ENCODE peak calls at places on chromosome 1, in five cellular contexts. J is NT2/D1, V is HepG2, W is H1, C is GM12878. O is an unnamed sample.

GRCh38 chr1:188314557-188315137 is 1485.9 kb downstream of the PLA2G4A start:
- DNase-seq in W (no peak), J (no peak), C (no peak), V (no peak), O (no peak)

GRCh38 chr1:30777906-30778155 is 20.3 kb upstream of the LAPTM5 start:
- DNase-seq in W (no peak), V (no peak), C (no peak), J (no peak), O (no peak)

GRCh38 chr1:86616871-86617270 is 70.0 kb downstream of the CLCA4 start:
- DNase-seq in J (no peak), W (no peak), C (peak; percentile 75), V (no peak), O (no peak)

GRCh38 chr1:182095946-182096345 is 34.4 kb upstream of the ZNF648 start:
- DNase-seq in J (no peak), V (no peak), C (no peak), W (no peak), O (no peak)

GRCh38 chr1:1122981-1123480 is 7.1 kb upstream of the C1orf159 start:
- DNase-seq in J (no peak), V (peak; percentile 74), C (no peak), W (peak; percentile 47), O (no peak)

GRCh38 chr1:99704356-99704816 is 58.5 kb downstream of the PALMD start:
- DNase-seq in W (no peak), V (no peak), J (no peak), C (no peak), O (no peak)

GRCh38 chr1:116921301-116921885 is 11.7 kb downstream of the PTGFRN start:
- DNase-seq in C (no peak), V (peak; percentile 77), J (no peak), W (no peak), O (no peak)

GRCh38 chr1:185838111-185838510 is 103.9 kb downstream of the HMCN1 start:
- DNase-seq in J (no peak), W (no peak), C (no peak), V (no peak), O (no peak)

GRCh38 chr1:30144831-30145230 is 578.6 kb downstream of the MATN1 start:
- DNase-seq in V (no peak), C (no peak), J (no peak), W (no peak), O (no peak)

GRCh38 chr1:235473808-235474207 is 30.4 kb downstream of the B3GALNT2 start:
- DNase-seq in V (no peak), W (no peak), C (no peak), J (no peak), O (no peak)

GRCh38 chr1:81179239-81179638 is 621.5 kb upstream of the ADGRL2 start:
- DNase-seq in W (no peak), V (no peak), C (no peak), J (no peak), O (no peak)
- TF ChIP-seq SUZ12 in W (no peak), V (no peak), C (no peak), J (no peak), O (no peak)

GRCh38 chr1:233163696-233164095 is 131.8 kb downstream of the PCNX2 start:
- DNase-seq in W (no peak), V (no peak), C (no peak), J (no peak), O (no peak)
- TF ChIP-seq SUZ12 in W (no peak), V (no peak), C (no peak), J (no peak), O (no peak)

GRCh38 chr1:200040516-200041138 is 13.1 kb downstream of the NR5A2 start:
- DNase-seq in V (peak; percentile 77), W (peak; percentile 69), J (no peak), C (no peak), O (no peak)
- TF ChIP-seq SUZ12 in V (no peak), W (no peak), J (no peak), C (no peak), O (no peak)

DNA sequence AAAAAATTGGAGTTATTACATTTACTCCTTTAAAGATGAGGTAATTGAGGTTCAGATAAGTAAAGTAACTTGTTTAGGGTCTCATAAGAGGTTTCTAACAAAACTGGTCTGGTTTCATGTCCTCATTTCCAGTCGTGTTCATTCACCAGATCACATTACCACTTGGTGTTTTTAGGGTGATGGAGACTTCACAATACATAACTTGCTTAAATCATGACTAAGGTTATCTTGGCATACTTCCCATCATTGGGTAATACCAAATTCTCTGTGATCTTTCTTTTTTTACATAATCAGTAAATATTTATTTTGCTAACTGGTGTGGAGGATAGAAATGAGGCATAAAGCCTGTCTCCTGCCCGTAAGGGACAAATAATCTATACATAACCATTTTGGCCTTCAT is 31.6 kb upstream of the RPTN start:
- DNase-seq in W (no peak), V (no peak), C (no peak), J (no peak), O (no peak)
- TF ChIP-seq SUZ12 in W (no peak), V (no peak), C (no peak), J (no peak), O (no peak)

DNA sequence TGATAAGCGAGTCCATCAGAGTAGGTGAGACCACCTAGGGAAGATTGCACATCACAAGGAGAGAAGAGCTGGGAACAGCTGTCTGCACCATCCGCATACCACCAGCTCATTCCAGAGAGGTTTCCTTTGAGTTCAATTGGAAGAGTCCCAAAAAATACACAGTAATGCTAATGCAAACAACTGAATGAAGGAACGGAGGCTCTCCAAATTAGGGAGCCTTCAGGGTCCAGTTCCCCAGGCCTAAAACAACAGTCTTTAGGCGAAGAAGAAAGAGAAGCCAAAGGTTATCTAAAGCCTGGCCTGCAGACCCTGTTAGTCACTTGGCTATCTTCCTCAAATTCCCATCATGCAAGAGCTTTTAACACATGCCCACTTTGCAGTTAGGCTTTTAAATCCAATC is 246.4 kb downstream of the PBX1 start:
- DNase-seq in W (no peak), J (no peak), V (no peak), C (no peak), O (no peak)
- TF ChIP-seq SUZ12 in W (no peak), J (no peak), V (no peak), C (no peak), O (no peak)

GRCh38 chr1:51518730-51519047 is 377 bp downstream of the EPS15 start:
- DNase-seq in J (no peak), V (peak; percentile 46), C (no peak), W (peak; percentile 72), O (peak; percentile 25)
- TF ChIP-seq SUZ12 in J (no peak), V (no peak), C (no peak), W (no peak), O (no peak)

DNA sequence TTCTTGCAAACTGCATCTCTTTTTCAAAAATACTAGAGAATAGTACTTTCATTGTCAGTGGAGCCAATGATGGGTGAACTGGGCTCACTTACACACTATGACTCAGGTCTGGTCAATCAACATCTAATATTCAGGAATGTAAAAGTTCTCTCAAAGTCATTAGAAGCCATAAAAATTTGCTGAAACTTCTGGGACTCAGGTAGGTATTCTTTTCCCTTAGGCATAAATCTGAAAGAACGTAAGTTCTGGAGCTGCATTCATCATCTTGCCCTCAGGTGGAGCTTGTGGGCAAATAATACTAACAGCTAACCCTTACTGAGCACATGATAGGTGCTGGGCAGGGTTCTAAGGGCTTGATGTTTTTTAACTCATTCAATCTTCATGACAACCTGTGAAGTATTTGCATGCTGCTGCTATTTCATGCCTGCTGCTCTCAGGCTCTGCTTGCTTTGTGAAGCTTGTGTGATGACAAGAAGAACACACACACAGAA is 394.3 kb upstream of the LYPLAL1 start:
- DNase-seq in J (no peak), V (no peak), W (no peak), C (no peak), O (no peak)
- TF ChIP-seq SUZ12 in J (no peak), V (no peak), W (no peak), C (no peak), O (no peak)

GRCh38 chr1:8136766-8137165 is 110.7 kb upstream of the ERRFI1 start:
- DNase-seq in J (no peak), V (no peak), W (no peak), C (no peak), O (no peak)

GRCh38 chr1:8139383-8139782 is 113.3 kb upstream of the ERRFI1 start:
- DNase-seq in C (no peak), W (no peak), V (no peak), J (no peak), O (no peak)

GRCh38 chr1:8138673-8139072 is 112.6 kb upstream of the ERRFI1 start:
- DNase-seq in C (no peak), V (no peak), J (no peak), W (no peak), O (no peak)

GRCh38 chr1:8139941-8140340 is 113.8 kb upstream of the ERRFI1 start:
- DNase-seq in J (no peak), W (no peak), V (no peak), C (no peak), O (no peak)

DNA sequence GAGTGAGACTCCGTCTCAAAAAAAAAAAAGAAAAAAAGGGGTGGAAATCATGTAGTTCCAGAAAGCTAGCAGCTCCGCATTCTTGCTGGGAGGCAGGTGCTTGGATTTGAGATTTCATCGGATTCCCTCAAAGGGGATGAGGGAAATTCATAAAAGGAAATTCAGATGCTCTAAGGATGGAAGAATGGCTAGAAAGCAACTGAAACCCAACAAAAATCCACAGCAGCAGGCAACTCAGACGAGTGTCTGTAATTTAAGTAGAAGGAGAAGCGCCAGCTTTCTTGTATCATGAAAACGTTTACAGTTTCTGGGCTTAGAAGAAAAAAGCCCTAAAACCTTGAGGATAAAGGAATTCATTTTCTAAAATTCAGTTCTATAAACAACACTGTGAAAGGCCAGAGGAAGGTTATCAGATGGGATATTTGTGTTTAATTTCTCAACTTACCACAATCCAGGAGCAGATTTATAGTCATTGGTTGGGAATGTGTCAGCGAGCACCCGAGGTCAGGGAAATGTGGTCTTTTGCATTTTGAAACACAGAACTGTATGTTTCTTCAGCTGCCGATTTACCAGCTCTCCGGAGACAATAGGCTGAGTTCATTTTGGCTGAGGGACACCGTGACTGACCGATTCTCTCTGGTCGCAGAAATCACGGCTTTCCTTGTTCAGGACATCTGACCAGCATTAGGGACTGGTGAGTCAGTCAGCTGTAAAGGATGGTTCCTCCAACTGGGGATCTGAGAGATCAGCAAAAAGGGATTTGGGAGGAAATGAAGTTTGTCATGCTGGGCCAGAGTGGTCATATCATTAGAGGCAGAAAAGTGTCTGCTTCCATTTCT is 111.5 kb upstream of the ERRFI1 start:
- DNase-seq in J (no peak), C (no peak), V (peak; percentile 68), W (no peak), O (no peak)
- TF ChIP-seq SUZ12 in J (no peak), C (no peak), V (no peak), W (no peak), O (no peak)

GRCh38 chr1:12179111-12179519 is 12.3 kb downstream of the TNFRSF1B start:
- DNase-seq in C (no peak), W (no peak), J (no peak), V (peak; percentile 36), O (no peak)
- TF ChIP-seq SUZ12 in C (no peak), W (no peak), J (no peak), V (no peak), O (no peak)

O was measured in HEK293T.